ENCODE peak calls at places on chromosomes 2 and 18, in five cellular contexts. O is uterus, C is transverse colon, J is stomach, Q is K562. B is an unnamed sample. For H3K9me3, the result is how much of the 10 kb centered on the place peaks cover.

GRCh38 chr2:56444339-56444738 is 260.5 kb downstream of the CCDC85A start:
- DNase-seq in J (peak), O (no peak), Q (no peak), C (peak), B (no peak)

GRCh38 chr18:20971886-20972267 is 139.7 kb downstream of the ROCK1 start:
- DNase-seq in O (no peak), J (no peak), C (no peak), Q (peak), B (no peak)

GRCh38 chr2:101858246-101858645 is 133.5 kb upstream of the IL1R2 start:
- DNase-seq in C (no peak), J (no peak), Q (no peak), O (no peak), B (no peak)

GRCh38 chr2:55014962-55015939 is 35.0 kb downstream of the RTN4 start:
- DNase-seq in J (peak), C (peak), O (peak), Q (no peak), B (no peak)

GRCh38 chr2:128237081-128237534 is 81.6 kb downstream of the HS6ST1 start:
- DNase-seq in J (no peak), Q (no peak), C (no peak), O (no peak), B (no peak)

GRCh38 chr2:234679766-234680687 is 183.1 kb upstream of the ARL4C start:
- DNase-seq in J (peak), C (peak), Q (no peak), O (peak), B (no peak)

GRCh38 chr2:38660282-38660681 is 5.6 kb upstream of the GALM start:
- DNase-seq in Q (no peak), J (no peak), C (no peak), O (no peak), B (no peak)

GRCh38 chr2:236636261-236636660 is 66.6 kb downstream of the ACKR3 start:
- DNase-seq in Q (no peak), J (no peak), O (peak), C (no peak), B (peak)

GRCh38 chr18:60292186-60292585 is 80.4 kb downstream of the MC4R start:
- DNase-seq in Q (no peak), J (no peak), O (no peak), C (no peak), B (no peak)

GRCh38 chr18:78136986-78137385 is 842.6 kb upstream of the SALL3 start:
- DNase-seq in O (no peak), J (no peak), C (no peak), Q (no peak), B (no peak)

GRCh38 chr2:156191547-156191946 is 141.0 kb downstream of the NR4A2 start:
- DNase-seq in J (no peak), O (no peak), C (no peak), Q (no peak), B (no peak)

GRCh38 chr18:79935098-79935480 is 16.4 kb downstream of the SLC66A2 start:
- DNase-seq in O (peak), Q (no peak), C (peak), J (no peak), B (peak)

GRCh38 chr18:79934311-79935097 is 16.9 kb downstream of the SLC66A2 start:
- DNase-seq in J (no peak), C (peak), Q (peak), O (peak), B (no peak)

GRCh38 chr18:79935499-79935898 is 16.0 kb downstream of the SLC66A2 start:
- DNase-seq in C (peak), Q (no peak), J (no peak), O (no peak), B (peak)

GRCh38 chr18:79933765-79934164 is 17.7 kb downstream of the SLC66A2 start:
- DNase-seq in O (peak), C (peak), Q (no peak), J (no peak), B (peak)

DNA sequence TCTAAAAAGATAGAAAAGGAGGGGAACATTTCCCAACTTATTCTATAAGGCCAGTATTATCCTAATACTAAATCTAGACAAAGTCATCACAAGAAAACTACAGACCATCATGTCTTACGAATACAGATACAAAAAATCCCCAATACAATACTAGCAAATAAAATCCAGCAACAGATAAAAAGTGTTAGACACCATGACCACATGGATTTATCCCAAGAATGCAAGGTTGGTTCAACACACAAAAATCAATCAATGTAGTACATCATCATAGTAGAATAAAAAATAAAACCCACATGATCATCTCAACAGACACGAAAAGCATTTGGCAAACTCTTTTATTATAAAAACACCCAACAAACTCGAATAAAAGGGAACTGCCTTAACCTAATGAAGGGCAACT is 18.5 kb downstream of the SLC66A2 start:
- DNase-seq in Q (no peak), J (no peak), C (no peak), O (no peak), B (no peak)
- H3K9me3 ChIP-seq in Q (under half), J (half or more), C (under half), O (under half), B (under half)

GRCh38 chr2:28357055-28357454 is 35.6 kb upstream of the FOSL2 start:
- DNase-seq in J (no peak), Q (no peak), O (no peak), C (no peak), B (no peak)
- H3K4me3 ChIP-seq in J (no peak), Q (no peak), O (no peak), C (no peak), B (no peak)

GRCh38 chr2:112818094-112818902 is 18.3 kb downstream of the IL1B start:
- DNase-seq in Q (no peak), J (no peak), O (no peak), C (no peak), B (no peak)
- TF ChIP-seq POLR2A in Q (no peak), J (no peak), O (no peak), C (no peak), B (no peak)

DNA sequence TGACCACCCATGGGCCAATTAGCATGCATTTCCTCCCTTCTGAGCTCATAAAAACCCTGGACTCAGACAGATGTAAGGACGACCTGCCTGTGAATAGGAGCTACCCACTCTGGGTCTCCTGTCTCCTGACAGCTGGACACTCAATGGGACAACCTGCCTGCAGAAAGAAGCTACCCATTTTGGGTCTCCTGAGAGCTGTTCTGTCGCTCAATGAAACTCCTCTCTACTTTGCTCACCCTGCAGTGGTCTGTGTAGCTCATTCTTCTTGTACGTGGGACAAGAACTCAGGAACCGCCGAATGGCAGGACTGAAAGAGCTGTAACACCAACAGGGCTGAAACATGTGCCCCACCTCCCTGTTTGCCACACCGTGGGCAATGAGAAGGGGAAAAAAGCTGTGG is 60.3 kb upstream of the DYNC1I2 start:
- DNase-seq in J (no peak), Q (no peak), C (no peak), O (no peak), B (no peak)
- H3K9me3 ChIP-seq in J (under half), Q (under half), C (under half), O (under half), B (under half)

GRCh38 chr2:19784456-19784855 is 117.3 kb downstream of the TTC32 start:
- DNase-seq in Q (no peak), O (no peak), J (no peak), C (no peak), B (no peak)

GRCh38 chr2:19786408-19787058 is 115.2 kb downstream of the TTC32 start:
- DNase-seq in C (no peak), J (no peak), O (no peak), Q (peak), B (no peak)

GRCh38 chr2:19785867-19786266 is 115.9 kb downstream of the TTC32 start:
- DNase-seq in C (no peak), Q (no peak), J (no peak), O (no peak), B (no peak)

GRCh38 chr2:19783935-19784334 is 117.8 kb downstream of the TTC32 start:
- DNase-seq in O (no peak), J (no peak), Q (no peak), C (no peak), B (no peak)

DNA sequence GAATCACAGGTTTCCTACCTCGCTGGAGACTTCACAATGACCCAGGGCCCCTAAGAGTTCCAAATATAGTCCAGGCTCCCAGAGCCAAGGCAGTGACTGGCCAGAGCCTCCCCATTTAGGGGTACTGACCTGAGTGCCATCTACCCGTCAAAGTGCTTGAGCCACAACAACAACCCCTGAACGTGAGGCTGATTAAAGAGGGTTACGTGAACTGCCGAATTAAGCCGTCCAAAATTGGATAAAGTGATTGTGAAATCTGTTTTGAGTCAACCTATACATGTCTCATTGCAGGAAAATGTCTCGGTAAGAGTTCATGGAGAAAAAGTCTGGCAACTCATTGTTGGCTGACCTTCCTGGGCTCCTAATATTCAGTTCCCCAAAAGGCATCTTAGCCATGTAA is 116.4 kb downstream of the TTC32 start:
- DNase-seq in Q (no peak), O (no peak), C (no peak), J (no peak), B (no peak)
- H3K4me3 ChIP-seq in Q (no peak), O (no peak), C (no peak), J (no peak), B (no peak)

GRCh38 chr2:130912471-130912870 is 75.8 kb downstream of the ARHGEF4 start:
- DNase-seq in J (no peak), O (no peak), C (no peak), Q (no peak), B (no peak)

GRCh38 chr2:130913891-130914290 is 77.2 kb downstream of the ARHGEF4 start:
- DNase-seq in J (no peak), C (no peak), Q (no peak), O (no peak), B (no peak)

GRCh38 chr2:130910931-130911330 is 74.2 kb downstream of the ARHGEF4 start:
- DNase-seq in O (no peak), C (no peak), Q (no peak), J (no peak), B (no peak)

GRCh38 chr2:130911996-130912395 is 75.3 kb downstream of the ARHGEF4 start:
- DNase-seq in Q (no peak), C (no peak), O (no peak), J (no peak), B (peak)

DNA sequence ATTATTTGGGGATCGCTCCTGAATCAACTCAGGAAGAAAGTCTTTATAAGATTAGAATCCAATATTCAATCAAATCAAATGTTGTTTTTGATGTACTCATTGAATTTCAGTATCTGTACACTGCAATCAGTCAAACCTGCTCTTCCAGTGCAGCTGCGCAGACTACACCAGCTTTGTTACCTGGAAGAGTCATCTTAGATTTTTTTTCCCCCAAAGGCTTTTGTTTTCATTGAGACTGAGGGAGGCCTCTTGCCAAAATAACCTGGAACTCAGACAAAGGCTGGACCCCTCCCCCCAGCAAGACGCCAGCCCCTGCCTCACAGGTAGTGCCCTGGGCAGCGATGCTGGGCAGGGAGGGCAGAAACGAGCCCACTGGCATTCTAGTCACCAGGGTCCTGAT is 74.8 kb downstream of the ARHGEF4 start:
- DNase-seq in Q (no peak), J (no peak), O (no peak), C (no peak), B (peak)
- TF ChIP-seq POLR2A in Q (no peak), J (no peak), O (no peak), C (no peak), B (no peak)

GRCh38 chr2:105990624-105991023 is 203.5 kb downstream of the UXS1 start:
- DNase-seq in J (no peak), O (no peak), C (no peak), Q (no peak), B (no peak)
- H3K9me3 ChIP-seq in J (half or more), O (under half), C (under half), Q (under half), B (under half)

GRCh38 chr2:33051586-33052385 is 105.0 kb downstream of the LTBP1 start:
- DNase-seq in O (no peak), C (no peak), Q (no peak), J (no peak), B (peak)

GRCh38 chr2:33042819-33043218 is 96.1 kb downstream of the LTBP1 start:
- DNase-seq in Q (no peak), C (no peak), O (no peak), J (no peak), B (no peak)

GRCh38 chr2:33042226-33042625 is 95.5 kb downstream of the LTBP1 start:
- DNase-seq in C (no peak), O (no peak), Q (no peak), J (no peak), B (no peak)

DNA sequence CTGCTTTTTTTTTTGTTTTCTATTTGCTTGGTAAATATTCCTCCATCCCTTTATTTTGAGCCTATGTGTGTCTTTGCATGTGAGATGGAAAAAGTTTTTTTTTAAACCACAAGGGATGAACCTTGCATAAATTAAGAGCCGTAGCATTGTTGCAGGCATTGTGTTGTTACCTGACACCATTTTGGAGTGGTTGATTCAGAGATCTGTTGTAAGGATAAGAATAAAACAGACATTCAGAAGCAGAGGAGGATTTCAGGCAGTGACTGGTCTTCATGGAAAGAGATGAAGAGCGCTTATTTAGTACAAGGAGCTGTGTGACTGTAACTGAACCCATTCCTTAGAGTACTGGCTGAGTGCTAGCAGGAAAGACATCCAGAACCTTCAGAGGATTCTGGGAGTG is 101.2 kb downstream of the LTBP1 start:
- DNase-seq in Q (no peak), J (no peak), O (no peak), C (no peak), B (no peak)
- H3K4me3 ChIP-seq in Q (no peak), J (no peak), O (no peak), C (no peak), B (no peak)

B was measured in upper lobe of left lung.